ENCODE peak calls at places on chromosome 11, in four cellular contexts. I, B, M and Z are unnamed samples.

GRCh38 chr11:44886765-44887164 is 63.9 kb downstream of the TP53I11 start:
- DNase-seq in I (no peak), B (no peak), M (no peak), Z (no peak)

GRCh38 chr11:16945671-16946469 is 68.3 kb downstream of the PLEKHA7 start:
- DNase-seq in I (peak; percentile 62), B (no peak), M (no peak), Z (no peak)

GRCh38 chr11:14425621-14426020 is 66.6 kb upstream of the RRAS2 start:
- DNase-seq in I (no peak), B (no peak), M (no peak), Z (no peak)

GRCh38 chr11:115724709-115725108 is 220.5 kb upstream of the CADM1 start:
- DNase-seq in I (no peak), B (no peak), M (no peak), Z (no peak)

GRCh38 chr11:6812391-6813005 is 13.0 kb upstream of the OR6A2 start:
- DNase-seq in I (peak; percentile 6), B (no peak), M (no peak), Z (peak; percentile 55)

GRCh38 chr11:121207485-121208115 is 85.0 kb upstream of the SC5D start:
- DNase-seq in I (no peak), B (no peak), M (no peak), Z (no peak)

GRCh38 chr11:67599149-67599548 is 7.6 kb upstream of the NDUFV1 start:
- DNase-seq in I (no peak), B (no peak), M (no peak), Z (no peak)

GRCh38 chr11:69234171-69234570 is 59.8 kb upstream of the MYEOV start:
- DNase-seq in I (no peak), B (no peak), M (peak; percentile 22), Z (no peak)

GRCh38 chr11:11580831-11581492 is 40.8 kb downstream of the GALNT18 start:
- DNase-seq in I (peak; percentile 46), B (no peak), M (no peak), Z (no peak)

GRCh38 chr11:45038923-45039322 is 88.2 kb upstream of the TP53I11 start:
- DNase-seq in I (no peak), B (no peak), M (no peak), Z (no peak)

GRCh38 chr11:112281776-112282175 is 21.1 kb upstream of the PLET1 start:
- DNase-seq in I (no peak), B (no peak), M (no peak), Z (no peak)

GRCh38 chr11:121665211-121665838 is 212.6 kb upstream of the SORL1-AS1 start:
- DNase-seq in I (no peak), B (no peak), M (no peak), Z (no peak)

GRCh38 chr11:47551086-47551485 is 1.8 kb downstream of the CELF1 start:
- DNase-seq in I (no peak), B (no peak), M (no peak), Z (no peak)

GRCh38 chr11:48900131-48900800 is 83.4 kb downstream of the TRIM51G start:
- DNase-seq in I (no peak), B (no peak), M (no peak), Z (no peak)

GRCh38 chr11:106379712-106380111 is 302.2 kb downstream of the AASDHPPT start:
- DNase-seq in I (no peak), B (no peak), M (no peak), Z (no peak)

GRCh38 chr11:61912530-61912898 is 4.9 kb downstream of the RAB3IL1 start:
- DNase-seq in I (no peak), B (no peak), M (peak; percentile 68), Z (no peak)

GRCh38 chr11:61914471-61915171 is 2.7 kb downstream of the RAB3IL1 start:
- DNase-seq in I (no peak), B (no peak), M (peak; percentile 53), Z (no peak)

GRCh38 chr11:61913699-61914395 is 3.5 kb downstream of the RAB3IL1 start:
- DNase-seq in I (no peak), B (no peak), M (peak; percentile 57), Z (no peak)

GRCh38 chr11:61911701-61912529 is 5.5 kb downstream of the RAB3IL1 start:
- DNase-seq in I (no peak), B (no peak), M (peak; percentile 64), Z (no peak)

GRCh38 chr11:61912991-61913698 is 4.2 kb downstream of the RAB3IL1 start:
- DNase-seq in I (no peak), B (no peak), M (peak; percentile 44), Z (no peak)
- H3K4me1 ChIP-seq in I (peaks cover 4% of the 10 kb centered on the region), B (peaks cover 10% of the 10 kb centered on the region), M (peaks cover 3% of the 10 kb centered on the region), Z (peaks cover 4% of the 10 kb centered on the region)

DNA sequence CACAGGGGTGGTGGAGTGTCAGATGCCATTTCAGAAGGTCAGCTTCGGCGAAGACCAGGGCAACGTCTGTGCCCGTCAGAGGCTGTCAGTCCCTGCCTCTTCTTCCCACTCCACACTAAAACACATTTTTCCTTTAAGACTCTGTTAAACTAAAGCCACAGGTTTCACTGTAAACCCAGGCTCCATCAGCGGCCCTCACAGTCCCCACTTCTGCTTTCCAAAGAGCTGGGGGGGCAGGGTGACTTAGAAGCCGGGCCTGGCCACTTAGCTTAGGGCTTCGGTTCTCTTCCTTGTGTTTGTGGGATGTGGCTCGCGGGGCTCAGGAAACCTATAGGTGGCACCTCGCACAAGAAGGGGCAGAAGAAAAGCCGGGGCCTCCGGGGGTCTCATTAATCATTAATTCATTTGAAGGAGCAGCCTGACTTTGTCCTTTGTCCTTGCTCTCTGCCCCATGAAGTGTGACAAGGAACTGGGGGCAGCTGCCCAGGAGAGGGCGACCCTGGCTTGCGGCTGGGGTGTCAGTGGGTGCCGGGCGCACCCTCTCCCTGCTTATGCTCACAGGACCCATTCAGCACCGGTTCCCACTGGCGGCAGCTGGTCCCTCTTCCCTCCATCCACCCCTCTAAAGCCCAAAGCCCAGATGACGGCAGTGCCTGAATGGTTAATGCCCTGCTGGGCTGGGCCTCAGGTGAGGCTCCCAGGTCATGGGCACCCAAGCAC is 4.1 kb downstream of the SLC25A45 start:
- DNase-seq in I (no peak), B (no peak), M (no peak), Z (no peak)
- H3K27ac ChIP-seq in I (no peak overlapping the region), B (no peak overlapping the region), M (no peak overlapping the region), Z (no peak overlapping the region)

GRCh38 chr11:125129316-125129990 is 18.0 kb upstream of the TMEM218 start:
- DNase-seq in I (no peak), B (no peak), M (no peak), Z (no peak)

GRCh38 chr11:125132071-125132470 is 20.6 kb upstream of the TMEM218 start:
- DNase-seq in I (no peak), B (no peak), M (no peak), Z (no peak)

GRCh38 chr11:125123947-125124633 is 12.7 kb upstream of the TMEM218 start:
- DNase-seq in I (no peak), B (no peak), M (no peak), Z (no peak)

GRCh38 chr11:125132586-125132985 is 21.2 kb upstream of the TMEM218 start:
- DNase-seq in I (no peak), B (no peak), M (no peak), Z (no peak)

GRCh38 chr11:125128450-125128849 is 17.0 kb upstream of the TMEM218 start:
- DNase-seq in I (no peak), B (no peak), M (no peak), Z (no peak)
- H3K4me1 ChIP-seq in I (no peaks in the 10 kb centered on the region), B (peaks cover 8% of the 10 kb centered on the region), M (no peaks in the 10 kb centered on the region), Z (no peaks in the 10 kb centered on the region)

DNA sequence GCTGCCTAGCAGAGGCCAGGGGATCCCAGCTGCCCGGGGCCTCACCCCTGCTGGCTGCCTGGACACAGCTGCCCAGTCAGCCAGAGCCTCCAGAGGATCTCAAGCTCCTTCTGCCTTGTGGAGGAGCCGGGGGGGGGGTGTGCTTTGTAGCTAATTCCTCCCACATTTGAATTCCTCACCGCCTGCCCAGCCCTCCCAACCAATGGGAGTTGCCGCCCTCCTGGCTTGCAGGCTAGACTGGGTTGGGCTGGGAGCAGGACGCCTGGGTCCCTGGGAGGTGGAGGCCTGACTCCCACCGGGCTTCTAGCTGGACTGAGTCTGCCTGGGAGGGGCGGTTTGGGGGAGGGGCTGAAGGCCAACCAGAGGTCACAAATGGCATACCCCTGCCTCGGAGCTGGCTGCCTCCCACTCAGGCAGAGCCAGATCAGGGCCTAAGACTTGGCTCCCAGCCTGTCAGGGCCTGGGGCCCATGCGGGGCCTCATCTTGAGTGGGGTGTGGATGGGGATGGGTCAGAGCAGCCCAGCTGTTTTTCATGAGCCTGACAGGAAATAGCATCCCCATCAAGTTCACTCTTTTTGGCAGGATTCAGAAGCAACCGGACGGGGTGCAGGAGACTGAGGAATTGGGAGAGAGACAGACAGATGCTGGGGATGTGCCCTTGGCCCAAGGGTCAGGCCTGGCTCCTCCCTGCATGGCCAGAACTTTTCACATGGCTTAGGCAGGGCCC is 29.2 kb upstream of the PDE2A start:
- DNase-seq in I (no peak), B (no peak), M (peak; percentile 77), Z (no peak)
- H3K27ac ChIP-seq in I (no peak overlapping the region), B (no peak overlapping the region), M (peak overlapping the region; percentile 63), Z (no peak overlapping the region)

DNA sequence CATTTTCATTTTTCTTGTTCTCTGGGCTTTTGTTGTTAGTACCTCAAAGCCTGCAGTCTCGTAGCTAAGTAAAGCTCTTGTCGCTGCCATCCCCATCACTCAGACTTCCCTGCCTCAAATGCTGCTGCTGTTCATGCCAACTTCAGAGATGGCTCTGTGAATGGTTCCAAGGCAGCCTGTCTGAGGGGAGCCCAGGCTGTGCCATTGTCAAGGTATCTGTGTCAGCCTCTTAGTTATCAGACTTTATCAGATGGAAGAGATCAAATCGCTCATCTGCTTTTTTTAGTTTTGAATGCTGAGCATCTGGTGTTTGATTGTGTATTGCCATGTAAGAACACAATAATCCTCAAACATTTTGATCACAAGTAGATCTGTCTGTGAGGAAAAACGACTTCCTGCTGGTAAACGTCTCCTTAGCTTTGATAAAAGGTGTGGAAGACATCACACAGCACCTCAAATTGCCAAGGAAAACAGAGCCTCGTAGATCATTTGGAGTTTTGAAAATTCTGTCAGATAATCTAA is 304.2 kb upstream of the ZC3H12C start:
- DNase-seq in I (no peak), B (no peak), M (no peak), Z (no peak)
- H3K4me1 ChIP-seq in I (no peaks in the 10 kb centered on the region), B (no peaks in the 10 kb centered on the region), M (no peaks in the 10 kb centered on the region), Z (no peaks in the 10 kb centered on the region)

DNA sequence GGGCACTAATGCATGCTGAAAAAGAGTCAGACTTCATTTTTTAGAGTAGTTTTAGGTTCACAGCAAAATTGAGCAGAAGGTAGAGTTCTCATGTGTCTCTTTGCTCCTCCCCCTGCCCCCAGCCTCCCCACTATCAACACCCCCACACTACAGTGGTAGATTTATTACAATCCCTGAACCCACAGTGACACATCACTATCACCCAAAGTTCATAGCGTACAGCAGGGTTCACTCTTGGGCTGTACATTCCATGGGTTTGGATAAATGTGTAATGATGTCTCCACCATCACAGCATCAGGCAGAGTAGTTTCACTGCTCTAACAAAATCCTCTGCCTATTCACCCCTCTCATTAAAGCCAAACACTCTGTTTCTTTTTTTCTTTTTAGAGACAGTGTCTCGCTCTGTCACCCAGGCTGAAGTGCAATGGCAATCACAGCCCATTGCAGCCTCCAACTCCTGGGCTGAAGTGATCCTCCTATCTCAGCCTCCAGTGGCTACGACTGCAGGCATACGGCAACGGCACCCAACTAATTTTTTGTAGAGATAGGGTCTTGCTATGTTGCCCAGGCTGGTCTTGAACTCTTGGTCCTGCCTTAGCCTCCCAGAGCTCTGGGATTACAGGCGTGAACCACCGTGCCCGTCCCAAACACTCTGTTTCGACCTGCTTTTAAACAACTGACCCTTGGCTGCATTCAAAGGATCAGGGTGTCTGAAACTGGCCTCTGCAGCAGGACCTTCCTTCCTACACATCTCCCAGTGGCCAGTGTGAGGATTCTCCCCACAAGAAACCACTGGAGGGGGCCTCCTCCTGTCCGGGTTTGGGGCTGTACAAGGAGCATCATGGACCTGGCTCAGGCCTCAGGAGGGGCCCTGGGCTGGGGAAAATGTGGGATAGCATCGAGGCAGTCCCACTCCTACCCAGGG is 4.2 kb downstream of the BEST1 start:
- DNase-seq in I (no peak), B (no peak), M (no peak), Z (no peak)
- H3K27ac ChIP-seq in I (peak overlapping the region; percentile 26), B (no peak overlapping the region), M (peak overlapping the region; percentile 44), Z (no peak overlapping the region)